ENCODE peak calls at places on chromosomes 7 and 10, in nine cellular contexts. One of them, this sample, is unnamed.
A peak's percentile ranks its signal among the peaks of the same experiment; 100 is the strongest.

GRCh38 chr7:142470336-142470830 is 212.5 kb upstream of the PRSS58 start:
- DNase-seq in amniotic stem cell: no peak
- DNase-seq in stimulated activated CD4-positive, alpha-beta T cell treated with anti-CD3 and anti-CD28 coated beads, Interleukin-1b, Interleukin-23, amount 100 ng/mL, for 48 hours: no peak
- DNase-seq in HEK293T: no peak
- DNase-seq in GM10248: no peak
- DNase-seq in adrenal gland: no peak
- DNase-seq in GM04503: no peak
- DNase-seq in EL: no peak
- DNase-seq in heart right ventricle: no peak
- DNase-seq in this sample: no peak

GRCh38 chr7:7527047-7527446 is 8.6 kb downstream of the COL28A1 start:
- DNase-seq in GM10248: no peak
- DNase-seq in amniotic stem cell: no peak
- DNase-seq in stimulated activated CD4-positive, alpha-beta T cell treated with anti-CD3 and anti-CD28 coated beads, Interleukin-1b, Interleukin-23, amount 100 ng/mL, for 48 hours: no peak
- DNase-seq in HEK293T: no peak
- DNase-seq in heart right ventricle: no peak
- DNase-seq in GM04503: no peak
- DNase-seq in adrenal gland: no peak
- DNase-seq in EL: no peak
- DNase-seq in this sample: no peak

GRCh38 chr7:133293390-133294110 is 40.7 kb downstream of the EXOC4 start:
- DNase-seq in HEK293T: no peak
- DNase-seq in adrenal gland: no peak
- DNase-seq in EL: no peak
- DNase-seq in amniotic stem cell: no peak
- DNase-seq in GM04503: no peak
- DNase-seq in stimulated activated CD4-positive, alpha-beta T cell treated with anti-CD3 and anti-CD28 coated beads, Interleukin-1b, Interleukin-23, amount 100 ng/mL, for 48 hours: no peak
- DNase-seq in GM10248: no peak
- DNase-seq in heart right ventricle: no peak
- DNase-seq in this sample: no peak

GRCh38 chr7:3063016-3063753 is 19.5 kb upstream of the CARD11 start:
- DNase-seq in GM10248: peak; percentile 79
- DNase-seq in GM04503: no peak
- DNase-seq in heart right ventricle: no peak
- DNase-seq in adrenal gland: no peak
- DNase-seq in EL: no peak
- DNase-seq in stimulated activated CD4-positive, alpha-beta T cell treated with anti-CD3 and anti-CD28 coated beads, Interleukin-1b, Interleukin-23, amount 100 ng/mL, for 48 hours: peak; percentile 88
- DNase-seq in HEK293T: no peak
- DNase-seq in amniotic stem cell: no peak
- DNase-seq in this sample: no peak

GRCh38 chr10:124768791-124769190 is 22.9 kb downstream of the EEF1AKMT2 start:
- DNase-seq in GM10248: no peak
- DNase-seq in EL: no peak
- DNase-seq in GM04503: no peak
- DNase-seq in amniotic stem cell: no peak
- DNase-seq in stimulated activated CD4-positive, alpha-beta T cell treated with anti-CD3 and anti-CD28 coated beads, Interleukin-1b, Interleukin-23, amount 100 ng/mL, for 48 hours: no peak
- DNase-seq in heart right ventricle: no peak
- DNase-seq in adrenal gland: no peak
- DNase-seq in HEK293T: no peak
- DNase-seq in this sample: no peak

GRCh38 chr7:138195207-138195606 is 118.9 kb downstream of the AKR1D1 start:
- DNase-seq in heart right ventricle: no peak
- DNase-seq in EL: no peak
- DNase-seq in GM10248: no peak
- DNase-seq in GM04503: no peak
- DNase-seq in adrenal gland: no peak
- DNase-seq in stimulated activated CD4-positive, alpha-beta T cell treated with anti-CD3 and anti-CD28 coated beads, Interleukin-1b, Interleukin-23, amount 100 ng/mL, for 48 hours: no peak
- DNase-seq in HEK293T: no peak
- DNase-seq in amniotic stem cell: no peak
- DNase-seq in this sample: no peak

GRCh38 chr7:20158684-20159083 is 58.5 kb downstream of the MACC1 start:
- DNase-seq in amniotic stem cell: no peak
- DNase-seq in HEK293T: no peak
- DNase-seq in GM04503: no peak
- DNase-seq in stimulated activated CD4-positive, alpha-beta T cell treated with anti-CD3 and anti-CD28 coated beads, Interleukin-1b, Interleukin-23, amount 100 ng/mL, for 48 hours: no peak
- DNase-seq in GM10248: no peak
- DNase-seq in adrenal gland: no peak
- DNase-seq in heart right ventricle: no peak
- DNase-seq in EL: peak; percentile 9
- DNase-seq in this sample: peak; percentile 32

GRCh38 chr10:27513451-27514191 is 9.5 kb downstream of the RAB18 start:
- DNase-seq in heart right ventricle: no peak
- DNase-seq in HEK293T: no peak
- DNase-seq in GM10248: no peak
- DNase-seq in amniotic stem cell: no peak
- DNase-seq in stimulated activated CD4-positive, alpha-beta T cell treated with anti-CD3 and anti-CD28 coated beads, Interleukin-1b, Interleukin-23, amount 100 ng/mL, for 48 hours: no peak
- DNase-seq in adrenal gland: no peak
- DNase-seq in EL: peak; percentile 71
- DNase-seq in GM04503: peak; percentile 69
- DNase-seq in this sample: peak; percentile 86

GRCh38 chr7:128837521-128837921 is 7.3 kb downstream of the FLNC start:
- DNase-seq in GM10248: no peak
- DNase-seq in heart right ventricle: peak; percentile 4
- DNase-seq in HEK293T: no peak
- DNase-seq in amniotic stem cell: no peak
- DNase-seq in adrenal gland: no peak
- DNase-seq in EL: no peak
- DNase-seq in stimulated activated CD4-positive, alpha-beta T cell treated with anti-CD3 and anti-CD28 coated beads, Interleukin-1b, Interleukin-23, amount 100 ng/mL, for 48 hours: no peak
- DNase-seq in GM04503: no peak
- DNase-seq in this sample: no peak

GRCh38 chr10:119207367-119207668 is at the start of gene GRK5:
- DNase-seq in stimulated activated CD4-positive, alpha-beta T cell treated with anti-CD3 and anti-CD28 coated beads, Interleukin-1b, Interleukin-23, amount 100 ng/mL, for 48 hours: peak; percentile 95
- DNase-seq in heart right ventricle: peak; percentile 95
- DNase-seq in HEK293T: peak; percentile 98
- DNase-seq in amniotic stem cell: peak; percentile 97
- DNase-seq in GM10248: peak; percentile 97
- DNase-seq in EL: peak; percentile 97
- DNase-seq in GM04503: peak; percentile 82
- DNase-seq in adrenal gland: peak; percentile 96
- DNase-seq in this sample: peak; percentile 97

GRCh38 chr7:100130608-100131453 is 4.1 kb downstream of the MBLAC1 start:
- DNase-seq in GM10248: peak; percentile 81
- DNase-seq in HEK293T: peak; percentile 77
- DNase-seq in EL: peak; percentile 52
- DNase-seq in amniotic stem cell: peak; percentile 9
- DNase-seq in adrenal gland: peak; percentile 77
- DNase-seq in stimulated activated CD4-positive, alpha-beta T cell treated with anti-CD3 and anti-CD28 coated beads, Interleukin-1b, Interleukin-23, amount 100 ng/mL, for 48 hours: peak; percentile 79
- DNase-seq in GM04503: no peak
- DNase-seq in heart right ventricle: peak; percentile 78
- DNase-seq in this sample: peak; percentile 33

GRCh38 chr10:131726460-131726861 is 174.3 kb upstream of the PPP2R2D start:
- DNase-seq in heart right ventricle: peak; percentile 50
- DNase-seq in stimulated activated CD4-positive, alpha-beta T cell treated with anti-CD3 and anti-CD28 coated beads, Interleukin-1b, Interleukin-23, amount 100 ng/mL, for 48 hours: no peak
- DNase-seq in HEK293T: no peak
- DNase-seq in amniotic stem cell: no peak
- DNase-seq in GM04503: no peak
- DNase-seq in GM10248: no peak
- DNase-seq in adrenal gland: peak; percentile 71
- DNase-seq in EL: no peak
- DNase-seq in this sample: no peak

GRCh38 chr7:21939136-21939857 is 6.4 kb downstream of the CDCA7L start:
- DNase-seq in heart right ventricle: no peak
- DNase-seq in amniotic stem cell: no peak
- DNase-seq in adrenal gland: no peak
- DNase-seq in GM04503: peak; percentile 8
- DNase-seq in stimulated activated CD4-positive, alpha-beta T cell treated with anti-CD3 and anti-CD28 coated beads, Interleukin-1b, Interleukin-23, amount 100 ng/mL, for 48 hours: peak; percentile 72
- DNase-seq in EL: peak; percentile 39
- DNase-seq in HEK293T: no peak
- DNase-seq in GM10248: peak; percentile 75
- DNase-seq in this sample: peak; percentile 51

GRCh38 chr10:132186488-132187413 is at the start of gene DPYSL4:
- DNase-seq in adrenal gland: no peak
- DNase-seq in HEK293T: peak; percentile 97
- DNase-seq in heart right ventricle: no peak
- DNase-seq in GM10248: peak; percentile 66
- DNase-seq in stimulated activated CD4-positive, alpha-beta T cell treated with anti-CD3 and anti-CD28 coated beads, Interleukin-1b, Interleukin-23, amount 100 ng/mL, for 48 hours: no peak
- DNase-seq in EL: no peak
- DNase-seq in GM04503: no peak
- DNase-seq in amniotic stem cell: no peak
- DNase-seq in this sample: peak; percentile 5

GRCh38 chr7:142535123-142535779 is 214.0 kb upstream of the PRSS1 start:
- DNase-seq in GM04503: peak; percentile 39
- DNase-seq in adrenal gland: peak; percentile 32
- DNase-seq in heart right ventricle: no peak
- DNase-seq in amniotic stem cell: peak; percentile 84
- DNase-seq in GM10248: peak; percentile 62
- DNase-seq in stimulated activated CD4-positive, alpha-beta T cell treated with anti-CD3 and anti-CD28 coated beads, Interleukin-1b, Interleukin-23, amount 100 ng/mL, for 48 hours: peak; percentile 80
- DNase-seq in HEK293T: peak; percentile 75
- DNase-seq in EL: peak; percentile 94
- DNase-seq in this sample: peak; percentile 82

GRCh38 chr7:127629268-127629854 is 11.4 kb upstream of the PAX4 start:
- DNase-seq in GM04503: no peak
- DNase-seq in amniotic stem cell: no peak
- DNase-seq in heart right ventricle: no peak
- DNase-seq in HEK293T: peak; percentile 65
- DNase-seq in adrenal gland: no peak
- DNase-seq in GM10248: peak; percentile 45
- DNase-seq in EL: peak; percentile 23
- DNase-seq in stimulated activated CD4-positive, alpha-beta T cell treated with anti-CD3 and anti-CD28 coated beads, Interleukin-1b, Interleukin-23, amount 100 ng/mL, for 48 hours: peak; percentile 41
- DNase-seq in this sample: no peak

GRCh38 chr10:102801978-102802377 is 35.2 kb downstream of the CYP17A1 start:
- DNase-seq in adrenal gland: no peak
- DNase-seq in GM04503: no peak
- DNase-seq in EL: no peak
- DNase-seq in heart right ventricle: no peak
- DNase-seq in GM10248: no peak
- DNase-seq in stimulated activated CD4-positive, alpha-beta T cell treated with anti-CD3 and anti-CD28 coated beads, Interleukin-1b, Interleukin-23, amount 100 ng/mL, for 48 hours: no peak
- DNase-seq in amniotic stem cell: no peak
- DNase-seq in HEK293T: no peak
- DNase-seq in this sample: no peak

GRCh38 chr7:129005186-129005585 is 49.7 kb downstream of the TNPO3 start:
- DNase-seq in adrenal gland: no peak
- DNase-seq in HEK293T: no peak
- DNase-seq in GM04503: no peak
- DNase-seq in stimulated activated CD4-positive, alpha-beta T cell treated with anti-CD3 and anti-CD28 coated beads, Interleukin-1b, Interleukin-23, amount 100 ng/mL, for 48 hours: no peak
- DNase-seq in amniotic stem cell: no peak
- DNase-seq in GM10248: no peak
- DNase-seq in heart right ventricle: no peak
- DNase-seq in EL: no peak
- DNase-seq in this sample: no peak

This sample was measured in AG10803.